ENCODE peak calls at places on chromosomes 6 and 20, in six cellular contexts. S is skeletal muscle cell; F is left ventricle myocardium inferior; P is neuronal stem cell; C is Panc1; V is CD8-positive, alpha-beta T cell. Y is an unnamed sample.

GRCh38 chr6:37525460-37526357 is 26.0 kb upstream of the CCDC167 start:
- DNase-seq in C (no peak), F (no peak), S (no peak), V (no peak), P (no peak), Y (peak; percentile 29)

GRCh38 chr6:13303668-13304017 is 24.7 kb downstream of the TBC1D7 start:
- DNase-seq in S (no peak), P (no peak), C (no peak), V (no peak), F (peak; percentile 83), Y (peak; percentile 77)

GRCh38 chr6:42046491-42047219 is 3.7 kb upstream of the TAF8 start:
- DNase-seq in V (no peak), S (peak; percentile 53), F (no peak), P (no peak), C (no peak), Y (peak; percentile 77)

GRCh38 chr6:99588618-99589289 is 17.9 kb upstream of the PRDM13 start:
- DNase-seq in F (peak; percentile 50), P (peak; percentile 65), C (peak; percentile 15), V (no peak), S (peak; percentile 19), Y (peak; percentile 73)

GRCh38 chr6:50819527-50819905 is 845 bp downstream of the TFAP2B start:
- DNase-seq in P (no peak), V (no peak), S (no peak), F (no peak), C (no peak), Y (no peak)

GRCh38 chr20:7693761-7694160 is 246.5 kb downstream of the HAO1 start:
- DNase-seq in V (no peak), P (no peak), F (no peak), S (no peak), C (no peak), Y (peak; percentile 80)

GRCh38 chr6:75230484-75231325 is 12.9 kb downstream of the COX7A2 start:
- DNase-seq in C (no peak), F (no peak), P (peak; percentile 33), V (no peak), S (no peak), Y (peak; percentile 67)

GRCh38 chr20:64133951-64134407 is 26.6 kb upstream of the NPBWR2 start:
- DNase-seq in S (no peak), C (no peak), F (no peak), V (no peak), P (no peak), Y (no peak)

GRCh38 chr6:128098000-128098581 is 197.2 kb upstream of the THEMIS start:
- DNase-seq in S (no peak), C (no peak), F (no peak), P (no peak), V (no peak), Y (peak; percentile 18)

GRCh38 chr20:56362833-56363413 is 4.1 kb downstream of the FAM210B start:
- DNase-seq in F (no peak), S (no peak), V (no peak), P (no peak), C (no peak), Y (no peak)

GRCh38 chr6:163159110-163159509 is 255.4 kb upstream of the QKI start:
- DNase-seq in P (no peak), V (no peak), F (no peak), C (no peak), S (no peak), Y (no peak)

GRCh38 chr6:5287205-5287965 is 26.1 kb downstream of the FARS2 start:
- DNase-seq in C (no peak), P (no peak), F (no peak), S (peak; percentile 46), V (no peak), Y (peak; percentile 82)

GRCh38 chr20:7924692-7925091 is 15.6 kb downstream of the HAO1 start:
- DNase-seq in C (peak; percentile 25), P (no peak), F (no peak), S (peak; percentile 72), V (no peak), Y (peak; percentile 90)

GRCh38 chr6:1136856-1137255 is 175.0 kb upstream of the FOXQ1 start:
- DNase-seq in V (no peak), P (no peak), C (no peak), F (no peak), S (no peak), Y (no peak)

GRCh38 chr6:25219581-25220249 is 59.5 kb upstream of the CARMIL1 start:
- DNase-seq in C (no peak), P (no peak), V (no peak), F (no peak), S (no peak), Y (no peak)

GRCh38 chr6:25220853-25221252 is 58.3 kb upstream of the CARMIL1 start:
- DNase-seq in C (no peak), V (no peak), F (no peak), P (no peak), S (no peak), Y (no peak)

GRCh38 chr6:25222006-25222715 is 57.0 kb upstream of the CARMIL1 start:
- DNase-seq in F (no peak), C (no peak), S (no peak), V (no peak), P (no peak), Y (no peak)

GRCh38 chr6:25224237-25224636 is 54.9 kb upstream of the CARMIL1 start:
- DNase-seq in C (no peak), P (no peak), S (no peak), V (no peak), F (no peak), Y (no peak)

DNA sequence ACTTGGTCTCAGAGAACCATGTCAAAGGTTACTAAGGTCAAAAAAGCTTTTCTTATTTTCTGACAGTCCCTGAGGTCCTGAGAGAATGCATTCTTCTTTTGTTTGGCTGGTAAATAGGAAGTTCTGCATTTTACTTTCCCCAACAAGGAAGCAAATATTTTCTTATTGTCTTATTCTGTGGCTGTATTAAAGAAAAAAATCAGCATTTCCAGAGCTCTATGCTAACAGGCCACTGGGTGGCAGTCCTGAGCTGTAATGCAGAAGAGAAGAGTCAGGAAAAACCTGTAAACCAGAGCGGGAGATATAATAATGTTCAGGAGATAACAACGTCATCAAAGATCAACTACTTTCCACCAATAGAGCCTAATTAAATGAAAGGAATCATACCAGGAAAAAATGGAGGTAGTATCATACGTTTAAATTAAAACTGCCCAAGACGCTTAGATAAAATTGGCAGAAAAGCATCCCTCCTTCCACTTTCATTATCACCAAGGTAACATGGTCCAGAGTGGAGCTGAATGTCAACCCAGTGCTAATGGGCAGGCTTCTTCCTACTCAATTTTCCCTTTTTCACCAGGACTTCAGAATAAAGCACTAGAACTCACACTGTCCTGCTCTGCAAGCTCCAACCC is 55.6 kb upstream of the CARMIL1 start:
- DNase-seq in P (peak; percentile 66), V (peak; percentile 19), F (peak; percentile 61), C (peak; percentile 45), S (no peak), Y (peak; percentile 75)
- H3K4me3 ChIP-seq in P (no peak overlapping the region), V (no peak overlapping the region), F (peak overlapping the region; percentile 51), C (no peak overlapping the region), S (peak overlapping the region; percentile 10), Y (peak overlapping the region; percentile 8)

GRCh38 chr6:125100018-125100652 is 53.4 kb upstream of the TPD52L1 start:
- DNase-seq in V (no peak), C (no peak), F (no peak), S (no peak), P (no peak), Y (no peak)
- H3K4me3 ChIP-seq in V (peak overlapping the region; percentile 41), C (peak overlapping the region; percentile 54), F (peak overlapping the region; percentile 75), S (peak overlapping the region; percentile 47), P (peak overlapping the region; percentile 76), Y (peak overlapping the region; percentile 48)

DNA sequence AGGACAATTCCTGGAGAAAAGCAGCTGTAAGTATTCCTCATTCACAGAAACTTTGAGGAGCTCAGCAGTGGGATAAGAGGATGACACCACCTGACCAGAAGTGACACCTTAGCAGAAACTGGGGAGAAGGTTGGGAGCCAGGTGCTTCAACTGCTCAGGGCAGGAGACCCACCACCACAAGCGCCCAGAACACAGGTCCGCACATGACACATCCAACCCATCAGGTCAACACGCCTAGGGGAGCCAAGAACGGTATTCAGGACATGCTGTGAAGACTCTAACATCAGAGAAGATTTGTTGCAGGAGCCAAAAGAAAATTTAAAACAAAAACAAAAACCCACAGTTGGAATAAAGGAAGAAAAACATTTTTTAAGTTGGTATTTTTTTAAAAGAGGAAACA is 50.5 kb downstream of the SLC23A2 start:
- DNase-seq in V (no peak), P (no peak), C (no peak), F (no peak), S (no peak), Y (peak; percentile 12)
- H3K4me3 ChIP-seq in V (no peak overlapping the region), P (no peak overlapping the region), C (no peak overlapping the region), F (no peak overlapping the region), S (no peak overlapping the region), Y (no peak overlapping the region)

DNA sequence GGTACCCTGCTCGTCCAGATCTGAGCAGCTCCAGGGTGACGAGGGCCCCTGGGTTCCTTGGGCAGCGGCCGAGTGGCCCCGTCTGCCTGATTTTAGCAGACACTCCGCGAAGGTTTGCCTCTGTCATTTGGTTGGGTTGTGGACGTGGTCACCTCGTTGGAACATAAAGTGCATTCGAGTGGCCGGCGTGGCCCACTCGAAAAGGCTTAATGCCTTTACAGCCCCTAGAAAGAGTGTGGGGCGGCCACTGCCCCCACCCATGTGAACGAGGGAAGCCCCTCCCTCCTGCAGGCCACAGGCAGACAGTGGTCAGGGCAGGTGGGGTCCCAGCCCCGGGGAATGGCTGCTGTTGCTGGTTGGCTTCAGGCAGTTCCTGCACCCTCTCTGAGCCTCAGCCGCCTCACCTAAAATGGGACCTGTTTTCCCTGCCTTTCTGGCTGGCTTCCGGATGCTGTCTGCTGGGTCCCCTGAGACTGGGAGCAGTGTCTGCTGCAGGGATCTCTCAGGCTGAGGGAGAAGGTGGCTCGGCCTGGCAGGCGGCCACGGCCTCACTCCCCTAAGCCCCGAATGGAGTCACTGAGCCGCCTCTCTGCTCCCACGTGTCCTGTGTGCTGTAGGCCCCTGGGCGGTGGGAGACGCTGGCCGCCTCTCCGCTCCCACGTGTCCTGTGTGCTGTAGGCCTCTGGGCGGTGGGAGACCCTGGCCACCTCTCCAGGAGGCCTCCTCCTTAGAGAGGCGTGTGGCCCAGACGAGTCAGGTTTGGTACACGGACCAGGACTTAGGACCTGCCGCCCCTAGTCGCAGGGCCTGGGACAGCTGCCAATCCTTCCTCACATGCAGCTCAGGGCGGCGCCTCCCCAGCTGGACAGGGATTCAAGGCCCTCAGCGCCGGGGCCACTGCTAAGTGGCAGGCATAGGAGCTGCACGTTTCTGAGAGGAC is 233.0 kb downstream of the ERMARD start:
- DNase-seq in F (peak; percentile 9), P (no peak), V (no peak), C (no peak), S (no peak), Y (no peak)
- H3K4me3 ChIP-seq in F (no peak overlapping the region), P (no peak overlapping the region), V (no peak overlapping the region), C (no peak overlapping the region), S (no peak overlapping the region), Y (no peak overlapping the region)

DNA sequence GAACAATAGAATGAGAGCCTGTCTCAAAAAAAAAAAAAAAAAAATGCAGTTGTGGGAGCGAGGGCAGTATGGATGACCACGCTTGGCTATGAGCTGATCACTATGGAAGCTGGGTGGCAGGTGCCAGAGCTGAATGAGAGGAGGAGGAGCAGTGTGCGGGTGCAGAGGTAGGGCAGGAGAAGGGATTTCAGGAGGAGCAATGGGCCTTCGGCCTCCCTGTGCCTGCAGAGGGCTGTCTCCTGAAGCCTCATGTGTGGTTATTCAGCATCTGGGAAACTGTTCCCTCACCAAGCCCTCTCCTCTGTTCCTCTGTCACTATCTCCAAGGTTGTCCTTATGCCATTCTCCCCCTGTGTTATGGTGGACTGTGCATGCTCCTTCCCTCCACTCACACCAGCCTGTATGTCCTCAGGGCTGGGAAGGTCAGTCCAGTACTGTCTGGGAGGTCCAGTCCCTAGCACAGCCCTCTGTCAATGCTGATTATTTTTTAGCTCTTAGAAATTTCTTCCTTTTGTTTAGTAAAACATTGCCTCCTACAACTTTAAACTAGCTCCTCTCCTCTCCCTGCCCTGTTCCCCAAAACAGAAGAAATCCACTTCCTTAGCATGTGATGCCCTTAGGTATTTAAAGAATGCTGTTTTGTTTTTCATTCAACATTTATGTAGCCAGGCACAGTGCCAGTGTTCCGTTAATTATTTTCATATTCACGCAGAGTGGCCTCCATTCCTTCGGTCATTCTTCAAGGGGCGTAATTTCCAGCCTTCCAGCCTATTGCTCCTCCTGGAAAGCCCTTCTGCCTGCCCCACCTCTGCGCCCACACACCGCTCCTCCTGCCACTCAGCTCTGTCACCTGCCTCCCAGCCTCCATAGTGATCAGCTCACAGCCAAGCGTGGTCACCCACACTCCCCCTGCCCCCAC is 48.9 kb downstream of the CNBD2 start:
- DNase-seq in S (no peak), P (no peak), V (no peak), C (no peak), F (no peak), Y (peak; percentile 53)
- H3K4me3 ChIP-seq in S (no peak overlapping the region), P (no peak overlapping the region), V (no peak overlapping the region), C (no peak overlapping the region), F (no peak overlapping the region), Y (no peak overlapping the region)

Y was measured in astrocyte of the spinal cord.